ENCODE peak calls at places on chromosomes 6 and 20, in four cellular contexts. Y is amniotic stem cell; S is effector memory CD8-positive, alpha-beta T cell; K is activated CD4-positive, alpha-beta T cell treated with anti-CD3 and anti-CD28 coated beads, Interleukin-2, amount 50 U/mL, for 1 hour. O is an unnamed sample.

GRCh38 chr6:143952386-143952785 is 55.7 kb downstream of the PLAGL1 start:
- DNase-seq in Y (no peak), S (no peak), K (no peak), O (no peak)

GRCh38 chr6:17211101-17211500 is 70.1 kb upstream of the RBM24 start:
- DNase-seq in Y (no peak), S (no peak), K (no peak), O (no peak)

GRCh38 chr6:30355281-30355680 is 10.3 kb downstream of the RPP21 start:
- DNase-seq in Y (no peak), S (no peak), K (no peak), O (no peak)

GRCh38 chr6:37632291-37632690 is 65.4 kb downstream of the MDGA1 start:
- DNase-seq in Y (no peak), S (no peak), K (no peak), O (no peak)

GRCh38 chr6:122063090-122063489 is 336.4 kb upstream of the HSF2 start:
- DNase-seq in Y (no peak), S (no peak), K (no peak), O (no peak)

GRCh38 chr6:80520195-80520594 is 413.7 kb downstream of the BCKDHB start:
- DNase-seq in Y (no peak), S (no peak), K (no peak), O (no peak)

GRCh38 chr6:133966654-133967300 is 13.8 kb downstream of the TBPL1 start:
- DNase-seq in Y (no peak), S (no peak), K (no peak), O (no peak)

GRCh38 chr20:7980332-7981046 is 39.1 kb downstream of the TMX4 start:
- DNase-seq in Y (no peak), S (no peak), K (no peak), O (no peak)

GRCh38 chr20:9100721-9101120 is 31.8 kb downstream of the PLCB4 start:
- DNase-seq in Y (no peak), S (no peak), K (no peak), O (no peak)

GRCh38 chr20:49775229-49775693 is 37.4 kb upstream of the SLC9A8 start:
- DNase-seq in Y (no peak), S (no peak), K (no peak), O (no peak)

GRCh38 chr6:129617986-129618385 is 92.0 kb downstream of the ARHGAP18 start:
- DNase-seq in Y (no peak), S (no peak), K (no peak), O (no peak)